ENCODE peak calls at places on chromosomes 7 and 10, in nine cellular contexts. N is NCI-H1930; E is B cell; Y is activated CD4-positive, alpha-beta T cell treated with anti-CD3 and anti-CD28 coated beads for 24 hours; K is HT-29; O is activated CD8-positive, alpha-beta memory T cell treated with anti-CD3 and anti-CD28 coated beads, Interleukin-2, amount 50 U/mL, for 48 hours; M is T-cell; G is endothelial cell; F is Daoy. R is an unnamed sample.

GRCh38 chr10:110971638-110972037 is 52.2 kb downstream of the SHOC2 start:
- DNase-seq in E (no peak), F (no peak), K (no peak), N (no peak), G (no peak), M (no peak), O (no peak), Y (no peak), R (no peak)

GRCh38 chr7:135930565-135931423 is 46.4 kb downstream of the MTPN start:
- DNase-seq in G (no peak), K (no peak), F (peak), M (no peak), E (no peak), O (no peak), N (no peak), Y (no peak), R (no peak)

GRCh38 chr10:12656518-12657142 is 307.3 kb downstream of the CAMK1D start:
- DNase-seq in O (no peak), M (no peak), G (no peak), E (peak), K (peak), Y (no peak), F (peak), N (no peak), R (no peak)

GRCh38 chr10:70774810-70775678 is 10.1 kb downstream of the TBATA start:
- DNase-seq in O (no peak), Y (no peak), E (no peak), G (no peak), K (peak), M (no peak), N (no peak), F (no peak), R (no peak)

GRCh38 chr7:158567153-158567603 is 20.4 kb downstream of the PTPRN2 start:
- DNase-seq in K (no peak), G (no peak), N (no peak), M (no peak), E (no peak), Y (no peak), O (no peak), F (no peak), R (no peak)

GRCh38 chr10:104300002-104300735 is 31.2 kb downstream of the GSTO2 start:
- DNase-seq in E (no peak), O (no peak), G (no peak), K (no peak), F (peak), N (no peak), Y (no peak), M (peak), R (no peak)

GRCh38 chr7:111103678-111104274 is 12.8 kb downstream of the LRRN3 start:
- DNase-seq in K (no peak), M (no peak), E (no peak), G (no peak), Y (no peak), F (no peak), O (no peak), N (no peak), R (no peak)

GRCh38 chr10:114881462-114881861 is 56.5 kb upstream of the TRUB1 start:
- DNase-seq in M (no peak), F (no peak), N (no peak), K (no peak), O (no peak), E (no peak), G (no peak), Y (no peak), R (no peak)

GRCh38 chr7:74455933-74456332 is 2.2 kb downstream of the GTF2IRD1 start:
- DNase-seq in E (no peak), Y (no peak), O (no peak), G (no peak), K (no peak), M (no peak), F (no peak), N (no peak), R (no peak)

GRCh38 chr10:21978191-21978862 is 25.2 kb downstream of the DNAJC1 start:
- DNase-seq in E (no peak), M (no peak), K (no peak), G (no peak), O (no peak), N (no peak), Y (no peak), F (peak), R (no peak)

GRCh38 chr7:94239661-94240234 is 154.9 kb upstream of the COL1A2 start:
- DNase-seq in K (no peak), O (no peak), G (no peak), Y (no peak), M (no peak), E (no peak), F (no peak), N (no peak), R (no peak)

R was measured in naive thymus-derived CD4-positive, alpha-beta T cell.